ENCODE peak calls at places on chromosomes 4 and X, in ten cellular contexts. X is HCT116, Z is body of pancreas, D is A549, T is IMR-90, N is HepG2, V is gastrocnemius medialis, Q is right lobe of liver, K is upper lobe of left lung, S is heart left ventricle. B is an unnamed sample.

GRCh38 chr4:94588900-94589693 is 137.4 kb downstream of the PDLIM5 start:
- ATAC-seq in Z (no peak), V (no peak), K (no peak), X (no peak), D (no peak), T (no peak), Q (no peak), N (no peak), S (no peak), B (no peak)

GRCh38 chrX:77451041-77451440 is 3.9 kb downstream of the FGF16 start:
- ATAC-seq in D (no peak), X (no peak), N (no peak), Q (no peak), S (peak), K (peak), T (peak), Z (no peak), V (peak), B (peak)

GRCh38 chrX:49951524-49952193 is 29.3 kb downstream of the CLCN5 start:
- ATAC-seq in D (no peak), S (no peak), Z (no peak), K (no peak), Q (no peak), X (no peak), V (peak), N (no peak), T (no peak), B (no peak)

GRCh38 chr4:159758061-159758460 is 655.2 kb downstream of the RAPGEF2 start:
- ATAC-seq in V (no peak), D (no peak), S (no peak), Q (peak), T (no peak), Z (peak), X (no peak), K (no peak), N (no peak), B (no peak)

GRCh38 chrX:49884290-49884862 is 5.1 kb downstream of the USP27X start:
- ATAC-seq in N (peak), Q (peak), S (peak), D (peak), V (no peak), T (peak), Z (peak), X (peak), K (peak), B (no peak)

GRCh38 chrX:111352424-111352823 is 59.6 kb downstream of the DCX start:
- ATAC-seq in K (no peak), Q (peak), X (no peak), Z (peak), V (peak), T (no peak), D (no peak), S (peak), N (no peak), B (no peak)

GRCh38 chrX:105969487-105969886 is 69.0 kb downstream of the SERPINA7 start:
- ATAC-seq in T (no peak), V (no peak), S (no peak), Z (no peak), Q (no peak), D (no peak), N (no peak), X (no peak), K (no peak), B (no peak)

GRCh38 chr4:129062580-129062979 is 30.8 kb downstream of the SCLT1 start:
- ATAC-seq in Z (no peak), Q (no peak), N (no peak), V (no peak), K (no peak), X (no peak), T (no peak), D (no peak), S (no peak), B (no peak)

GRCh38 chr4:102799816-102800215 is 27.5 kb downstream of the UBE2D3 start:
- ATAC-seq in Q (no peak), N (no peak), V (no peak), Z (no peak), T (no peak), K (no peak), X (no peak), S (no peak), D (no peak), B (no peak)

GRCh38 chr4:162274354-162274753 is 110.6 kb upstream of the FSTL5 start:
- ATAC-seq in S (no peak), K (peak), T (no peak), Z (no peak), D (no peak), N (no peak), X (no peak), Q (no peak), V (no peak), B (no peak)

GRCh38 chr4:102787096-102787867 is 26.5 kb upstream of the MANBA start:
- ATAC-seq in Z (no peak), K (peak), S (no peak), D (no peak), V (no peak), X (no peak), T (peak), Q (no peak), N (peak), B (no peak)

GRCh38 chr4:55617587-55618197 is 18.4 kb downstream of the NMU start:
- ATAC-seq in V (no peak), Q (no peak), N (no peak), T (no peak), X (no peak), D (no peak), Z (no peak), S (no peak), K (no peak), B (no peak)

GRCh38 chr4:2943364-2944090 is 19.7 kb downstream of the NOP14 start:
- ATAC-seq in N (no peak), X (no peak), D (peak), V (no peak), T (no peak), K (no peak), S (no peak), Q (no peak), Z (no peak), B (no peak)

GRCh38 chr4:87192155-87192919 is 28.1 kb downstream of the KLHL8 start:
- ATAC-seq in D (no peak), X (no peak), Z (no peak), T (no peak), V (no peak), Q (no peak), S (no peak), K (no peak), N (no peak), B (no peak)

GRCh38 chrX:31181377-31182038 is 109.7 kb upstream of the FTHL17 start:
- ATAC-seq in Z (peak), S (no peak), K (no peak), D (no peak), X (no peak), N (no peak), T (no peak), V (no peak), Q (no peak), B (no peak)

GRCh38 chr4:99062120-99062519 is 26.5 kb downstream of the ADH5 start:
- ATAC-seq in X (no peak), N (no peak), K (no peak), T (no peak), S (peak), V (peak), Q (no peak), Z (no peak), D (no peak), B (no peak)

GRCh38 chrX:48703642-48704481 is 7.3 kb downstream of the SUV39H1 start:
- ATAC-seq in X (peak), S (peak), N (no peak), Q (no peak), Z (no peak), T (no peak), D (peak), K (no peak), V (no peak), B (no peak)

GRCh38 chrX:16119353-16120220 is 3.8 kb upstream of the GRPR start:
- ATAC-seq in K (no peak), Q (no peak), T (no peak), N (no peak), X (no peak), Z (no peak), S (no peak), V (no peak), D (no peak), B (no peak)

GRCh38 chrX:123745511-123745910 is 12.7 kb upstream of the THOC2 start:
- ATAC-seq in Q (no peak), N (no peak), V (no peak), D (no peak), S (no peak), X (no peak), Z (no peak), T (no peak), K (no peak), B (no peak)

GRCh38 chr4:15466596-15466995 is 3.1 kb upstream of the CC2D2A start:
- ATAC-seq in S (no peak), V (peak), X (no peak), Z (no peak), N (no peak), Q (no peak), D (no peak), T (no peak), K (no peak), B (no peak)

GRCh38 chr4:185592845-185593488 is 57.7 kb upstream of the PDLIM3 start:
- ATAC-seq in Z (no peak), D (no peak), S (peak), Q (peak), N (no peak), T (no peak), V (peak), K (no peak), X (no peak), B (peak)

GRCh38 chrX:153476628-153477027 is 6.3 kb upstream of the HAUS7 start:
- ATAC-seq in Z (no peak), T (peak), K (peak), X (no peak), D (no peak), N (no peak), Q (no peak), S (peak), V (no peak), B (no peak)

GRCh38 chrX:45803383-45803921 is 602.8 kb upstream of the DIPK2B start:
- ATAC-seq in K (peak), T (peak), N (no peak), X (peak), S (no peak), Q (no peak), Z (no peak), D (peak), V (no peak), B (no peak)

GRCh38 chrX:125681507-125681906 is 361.8 kb downstream of the TEX13C start:
- ATAC-seq in D (no peak), Z (no peak), V (no peak), X (no peak), T (no peak), S (no peak), N (no peak), K (no peak), Q (no peak), B (no peak)

GRCh38 chr4:165326831-165327210 is 648 bp upstream of the MSMO1 start:
- ATAC-seq in Q (peak), K (peak), Z (peak), V (peak), D (peak), N (peak), X (peak), S (no peak), T (peak), B (no peak)

GRCh38 chrX:13377537-13377936 is 57.7 kb upstream of the ATXN3L start:
- ATAC-seq in X (no peak), S (peak), K (peak), D (no peak), Q (no peak), V (no peak), Z (no peak), N (no peak), T (peak), B (no peak)

GRCh38 chrX:48487362-48487785 is 11.4 kb downstream of the FTSJ1 start:
- ATAC-seq in T (peak), Q (no peak), Z (no peak), D (peak), S (no peak), X (peak), V (no peak), N (no peak), K (peak), B (no peak)

GRCh38 chrX:71111141-71111843 is at the start of gene IL2RG:
- ATAC-seq in S (peak), T (no peak), D (no peak), Z (no peak), V (no peak), X (no peak), Q (peak), K (peak), N (no peak), B (no peak)

GRCh38 chr4:88803600-88804096 is 106.0 kb upstream of the NAP1L5 start:
- ATAC-seq in K (peak), Q (peak), T (peak), S (peak), X (no peak), V (peak), Z (peak), D (peak), N (no peak), B (peak)

DNA sequence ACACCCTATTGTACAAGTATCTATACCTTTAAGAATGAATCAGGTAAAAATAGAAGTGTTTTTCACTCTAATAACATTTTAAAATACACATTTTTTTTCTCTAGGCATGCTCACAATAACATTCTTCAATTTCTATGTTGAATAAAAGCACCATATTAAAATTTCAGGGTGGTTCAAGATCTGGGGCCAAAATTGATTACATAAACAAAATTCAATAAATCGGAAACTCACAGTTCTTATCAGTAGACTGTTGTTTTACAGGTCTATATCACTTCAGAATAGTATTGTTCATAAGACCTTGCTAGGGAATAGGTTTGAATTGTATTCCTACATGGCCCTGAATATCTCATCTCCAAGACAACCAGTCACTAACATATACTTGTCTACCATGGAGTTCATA is 634.0 kb downstream of the SPOCK3 start:
- ATAC-seq in D (no peak), N (no peak), K (no peak), Q (no peak), S (no peak), Z (no peak), X (no peak), T (no peak), V (no peak), B (no peak)
- TF ChIP-seq POLR2A in D (no peak), N (no peak), K (no peak), Q (no peak), S (no peak), Z (no peak), X (no peak), T (no peak), V (no peak), B (no peak)

GRCh38 chrX:17606211-17606610 is 131.1 kb upstream of the SCML1 start:
- ATAC-seq in Z (no peak), T (no peak), V (no peak), S (no peak), N (no peak), Q (no peak), K (no peak), D (no peak), X (no peak), B (no peak)

GRCh38 chrX:17613979-17614572 is 123.2 kb upstream of the SCML1 start:
- ATAC-seq in D (no peak), K (no peak), T (peak), N (peak), Q (no peak), V (no peak), X (no peak), Z (peak), S (no peak), B (no peak)

GRCh38 chrX:17605676-17606075 is 131.6 kb upstream of the SCML1 start:
- ATAC-seq in D (no peak), Z (no peak), V (no peak), Q (peak), T (peak), X (no peak), S (no peak), K (no peak), N (no peak), B (no peak)

GRCh38 chrX:17610788-17611187 is 126.5 kb upstream of the SCML1 start:
- ATAC-seq in V (no peak), Z (no peak), T (no peak), N (no peak), K (no peak), D (no peak), S (no peak), X (no peak), Q (no peak), B (no peak)

GRCh38 chrX:17608898-17609297 is 128.4 kb upstream of the SCML1 start:
- ATAC-seq in V (no peak), T (no peak), S (no peak), K (no peak), Z (peak), N (no peak), D (no peak), X (no peak), Q (peak), B (no peak)
- H3K27ac ChIP-seq in V (no peak), T (no peak), S (no peak), K (no peak), Z (peak), N (no peak), D (no peak), X (no peak), Q (no peak), B (no peak)

GRCh38 chr4:1859389-1859753 is 3.4 kb upstream of the LETM1 start:
- ATAC-seq in T (no peak), K (no peak), S (no peak), Z (no peak), V (no peak), X (no peak), Q (no peak), N (no peak), D (no peak), B (no peak)

GRCh38 chr4:1857931-1858330 is 2.0 kb upstream of the LETM1 start:
- ATAC-seq in K (no peak), Q (no peak), D (no peak), S (no peak), V (no peak), N (no peak), T (no peak), X (no peak), Z (no peak), B (no peak)

GRCh38 chr4:1856071-1856919 is at the start of gene LETM1:
- ATAC-seq in V (peak), T (peak), Q (peak), S (peak), X (peak), Z (peak), K (peak), D (peak), N (peak), B (peak)

GRCh38 chr4:1855334-1856070 is 454 bp downstream of the LETM1 start:
- ATAC-seq in X (peak), V (peak), Z (peak), K (peak), S (peak), D (peak), Q (no peak), N (peak), T (peak), B (peak)

DNA sequence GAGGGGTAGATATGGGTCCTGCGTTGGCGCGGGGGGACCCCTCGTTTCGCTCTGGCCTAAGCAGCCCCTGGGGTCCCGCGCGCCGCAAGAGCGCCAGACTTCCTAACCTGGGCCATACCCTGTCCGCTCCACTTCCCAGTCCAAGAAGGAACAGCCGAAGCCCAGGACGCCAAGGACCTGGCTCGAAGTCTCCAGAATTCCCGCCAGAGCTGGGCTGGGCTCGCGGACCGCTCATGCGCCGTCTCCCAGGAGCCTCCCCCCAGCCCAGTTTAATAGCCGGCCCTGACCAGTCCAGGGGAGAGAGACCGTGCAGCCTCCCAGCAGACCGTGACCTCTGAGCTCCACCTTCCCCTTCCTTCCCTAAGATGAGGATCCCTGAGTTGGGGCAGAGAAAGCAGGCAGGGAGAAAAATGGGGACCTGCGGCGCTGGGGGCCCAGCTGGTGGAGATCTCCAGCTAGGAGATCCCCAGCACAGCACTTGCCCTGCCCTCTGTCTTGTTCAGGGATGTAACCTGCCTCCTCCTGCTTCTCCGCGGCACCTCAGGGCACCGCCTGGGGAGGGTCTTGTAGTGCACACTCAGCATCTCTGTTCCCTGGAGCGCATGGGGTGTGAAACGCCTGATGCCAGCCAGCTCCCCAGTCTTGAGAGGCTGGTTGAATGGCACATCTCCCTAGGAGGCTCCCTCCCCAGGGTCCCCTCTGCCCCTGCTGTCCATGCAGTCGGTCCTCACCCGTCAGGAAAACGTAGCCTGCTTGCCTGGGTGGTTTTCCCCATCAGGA is 1.2 kb upstream of the LETM1 start:
- ATAC-seq in X (peak), T (peak), D (peak), Q (no peak), Z (no peak), V (no peak), N (peak), K (peak), S (peak), B (peak)
- TF ChIP-seq POLR2A in X (no peak), T (no peak), D (no peak), Q (no peak), Z (no peak), V (no peak), N (no peak), K (no peak), S (no peak), B (no peak)

GRCh38 chr4:119136541-119136940 is 909 bp downstream of the MYOZ2 start:
- ATAC-seq in V (peak), N (peak), X (peak), Q (no peak), Z (no peak), K (no peak), D (peak), S (peak), T (peak), B (no peak)

GRCh38 chr4:119142837-119143236 is 7.2 kb downstream of the MYOZ2 start:
- ATAC-seq in T (no peak), D (no peak), V (no peak), X (no peak), N (no peak), Z (no peak), S (no peak), Q (no peak), K (no peak), B (no peak)

GRCh38 chr4:119139316-119139715 is 3.7 kb downstream of the MYOZ2 start:
- ATAC-seq in Z (no peak), S (no peak), K (no peak), V (no peak), T (no peak), Q (no peak), D (no peak), X (no peak), N (no peak), B (no peak)

GRCh38 chr4:119138046-119138445 is 2.4 kb downstream of the MYOZ2 start:
- ATAC-seq in V (no peak), S (peak), D (no peak), K (peak), Z (no peak), Q (no peak), T (peak), X (no peak), N (no peak), B (no peak)

GRCh38 chr4:119139822-119140252 is 4.2 kb downstream of the MYOZ2 start:
- ATAC-seq in X (no peak), Z (peak), S (no peak), V (no peak), K (no peak), T (no peak), D (no peak), Q (no peak), N (peak), B (no peak)
- H3K27ac ChIP-seq in X (no peak), Z (peak), S (peak), V (peak), K (no peak), T (no peak), D (no peak), Q (no peak), N (no peak), B (no peak)

GRCh38 chr4:78940752-78941151 is 1.5 kb upstream of the PAQR3 start:
- ATAC-seq in Q (no peak), D (no peak), S (no peak), K (no peak), X (no peak), V (no peak), Z (no peak), T (no peak), N (no peak), B (no peak)
- TF ChIP-seq POLR2A in Q (no peak), D (no peak), S (no peak), K (no peak), X (no peak), V (no peak), Z (no peak), T (no peak), N (no peak), B (no peak)

GRCh38 chrX:10379848-10380247 is 223.1 kb downstream of the CLCN4 start:
- ATAC-seq in K (no peak), Q (no peak), T (no peak), D (no peak), N (no peak), S (no peak), V (no peak), Z (no peak), X (no peak), B (no peak)
- H3K27ac ChIP-seq in K (no peak), Q (no peak), T (no peak), D (no peak), N (no peak), S (no peak), V (no peak), Z (no peak), X (no peak), B (no peak)